ENCODE peak calls at places on chromosomes 13 and 19, in six cellular contexts. W, O, T, R, I and X are unnamed samples.

GRCh38 chr13:112333756-112334543 is 42.2 kb upstream of the SPACA7 start:
- DNase-seq in I (no peak), R (no peak), T (no peak), O (no peak), W (no peak), X (no peak)

GRCh38 chr19:54644056-54644455 is 13.8 kb downstream of the LILRB1 start:
- DNase-seq in T (no peak), I (no peak), O (no peak), R (no peak), W (no peak), X (no peak)

GRCh38 chr19:7742991-7743390 is 4.3 kb downstream of the CD209 start:
- DNase-seq in W (no peak), T (no peak), O (no peak), R (no peak), I (no peak), X (no peak)

GRCh38 chr19:45473366-45474190 is 5.8 kb downstream of the FOSB start:
- DNase-seq in W (no peak), R (no peak), I (no peak), O (peak), T (peak), X (no peak)

GRCh38 chr13:111484129-111484925 is 163.9 kb downstream of the TEX29 start:
- DNase-seq in T (no peak), R (no peak), W (no peak), I (no peak), O (no peak), X (no peak)

GRCh38 chr19:58067240-58067912 is 8.3 kb downstream of the ZNF135 start:
- DNase-seq in T (no peak), W (peak), R (no peak), I (no peak), O (no peak), X (no peak)

GRCh38 chr19:33720691-33721682 is 75.7 kb upstream of the KCTD15 start:
- DNase-seq in I (no peak), W (no peak), O (no peak), T (no peak), R (no peak), X (no peak)

GRCh38 chr13:97403893-97404683 is 29.9 kb upstream of the RAP2A start:
- DNase-seq in I (no peak), O (no peak), R (no peak), W (no peak), T (no peak), X (no peak)

GRCh38 chr13:39144941-39145533 is 106.8 kb downstream of the NHLRC3 start:
- DNase-seq in I (peak), W (peak), T (peak), O (peak), R (peak), X (peak)

GRCh38 chr13:27783111-27783510 is 9.2 kb upstream of the GSX1 start:
- DNase-seq in T (no peak), O (no peak), I (peak), W (peak), R (no peak), X (no peak)

GRCh38 chr19:36203293-36203692 is 11.2 kb downstream of the ZNF565 start:
- DNase-seq in O (no peak), T (no peak), I (no peak), W (no peak), R (no peak), X (no peak)

DNA sequence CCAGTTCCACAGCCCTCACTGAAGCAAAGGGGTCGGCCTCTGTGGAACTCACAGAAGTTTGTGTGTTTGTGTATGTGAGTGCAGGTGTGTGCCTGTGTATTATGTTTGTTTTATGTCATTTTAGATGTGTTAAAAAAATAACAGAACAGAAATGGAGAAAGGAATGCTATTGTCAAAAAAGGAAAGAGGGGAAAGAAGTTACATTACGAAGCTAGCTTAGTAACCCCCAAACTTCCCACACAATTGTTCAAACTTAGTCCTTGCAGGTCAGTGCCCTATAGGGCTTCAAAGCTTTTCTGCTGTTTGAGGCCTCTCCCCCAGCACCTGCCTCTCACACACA is 1505.6 kb upstream of the SLC10A2 start:
- DNase-seq in O (no peak), R (no peak), I (no peak), W (no peak), T (no peak), X (no peak)
- TF ChIP-seq CTCF in O (no peak), R (no peak), I (no peak), W (no peak), T (no peak), X (no peak)

DNA sequence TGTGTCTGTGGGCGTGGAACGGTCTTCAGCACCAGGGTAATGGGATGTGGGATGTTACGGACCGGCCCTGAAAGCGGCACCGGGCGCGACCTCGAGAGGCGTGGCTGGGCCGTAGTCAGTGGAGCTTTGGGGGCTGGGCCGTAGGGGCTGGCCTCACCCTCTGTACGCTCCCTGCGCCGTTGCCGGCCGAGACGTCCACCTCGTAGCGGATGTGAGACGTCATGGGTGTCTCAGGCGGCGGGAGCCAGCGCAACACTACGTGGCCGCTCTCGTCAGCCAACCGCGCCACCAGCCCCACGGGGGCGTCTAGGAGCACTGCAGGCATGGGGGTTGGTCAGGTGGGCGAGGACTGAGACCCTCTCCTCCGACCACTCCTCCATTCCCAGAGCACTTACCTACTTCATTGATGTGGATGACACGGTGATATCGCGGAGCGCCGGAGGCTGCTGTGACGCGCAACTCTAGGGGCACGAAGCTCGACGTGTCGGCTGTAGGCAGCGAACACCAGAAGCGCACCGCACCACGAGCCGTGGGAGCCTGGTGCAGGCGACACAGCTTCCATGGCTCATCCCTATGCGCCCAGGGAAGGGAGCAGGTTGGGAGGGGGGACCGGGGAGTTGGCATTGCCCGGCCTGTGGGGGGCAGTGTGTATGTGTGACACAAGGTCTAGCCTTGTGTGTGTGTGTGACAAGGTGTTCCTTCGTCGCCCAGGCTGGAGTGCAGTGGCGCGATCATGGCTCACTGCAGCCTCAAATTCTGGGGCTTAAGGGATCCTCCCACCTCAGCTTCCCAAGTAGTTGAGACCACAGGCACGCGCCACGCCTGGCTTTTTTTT is 2.4 kb downstream of the EPOR start:
- DNase-seq in I (peak), R (peak), W (peak), O (peak), T (no peak), X (peak)
- TF ChIP-seq CTCF in I (peak), R (no peak), W (peak), O (no peak), T (peak), X (peak)

DNA sequence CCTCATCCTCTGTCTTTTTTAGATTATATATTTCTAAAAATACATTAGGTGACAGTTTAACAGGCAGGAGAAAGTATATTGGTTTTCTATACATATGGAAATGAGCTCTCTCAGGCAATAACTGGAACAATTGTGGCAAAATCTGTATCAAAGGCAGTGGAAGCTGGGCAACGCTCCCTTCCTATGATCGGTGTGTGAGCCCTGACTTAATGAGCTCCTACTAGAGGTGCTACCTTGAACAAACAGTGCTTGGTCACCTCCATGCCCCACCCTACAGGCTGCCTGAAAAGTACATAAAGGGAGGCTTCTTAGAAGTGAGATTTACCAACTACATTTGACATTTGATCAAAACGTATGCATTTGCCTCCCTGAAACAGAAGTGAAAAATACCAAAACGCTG is 185.3 kb downstream of the EFNB2 start:
- DNase-seq in W (no peak), R (no peak), I (no peak), T (no peak), O (no peak), X (no peak)
- TF ChIP-seq CTCF in W (no peak), R (no peak), I (no peak), T (no peak), O (no peak), X (no peak)

DNA sequence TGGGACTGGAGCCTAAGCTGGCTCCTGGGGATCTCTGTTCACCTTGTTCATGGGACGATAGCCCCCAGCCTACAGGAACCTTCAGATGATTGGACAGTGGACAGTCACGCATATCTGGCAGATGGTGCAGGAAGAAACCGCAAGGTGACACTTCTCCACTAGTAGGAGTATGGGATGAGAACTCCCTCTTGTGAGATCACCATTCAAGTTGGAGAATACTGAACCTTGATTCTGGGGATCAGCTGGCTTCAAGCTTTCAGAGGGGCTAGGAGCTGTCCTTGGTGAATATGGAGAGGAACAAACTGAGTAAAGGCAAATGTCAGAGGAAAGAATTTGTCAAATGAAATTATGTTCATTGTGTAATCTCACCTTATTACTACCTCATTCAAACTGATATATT is 204.5 kb downstream of the PDS5B start:
- DNase-seq in W (peak), I (no peak), R (no peak), T (no peak), O (no peak), X (no peak)
- TF ChIP-seq CTCF in W (peak), I (no peak), R (no peak), T (no peak), O (no peak), X (no peak)